ENCODE peak calls at places on chromosomes 6 and 20, in four cellular contexts. N, I, P and E are unnamed samples.
A peak's percentile ranks its signal among the peaks of the same experiment; 100 is the strongest.

GRCh38 chr6:52731719-52732118 is 31.6 kb downstream of the GSTA2 start:
- DNase-seq in N (no peak), I (no peak), P (no peak), E (no peak)

GRCh38 chr6:134351615-134352474 is 33.9 kb upstream of the SGK1 start:
- DNase-seq in N (no peak), I (no peak), P (no peak), E (no peak)

GRCh38 chr6:105810105-105810921 is 275.8 kb upstream of the PRDM1 start:
- DNase-seq in N (peak; percentile 98), I (peak; percentile 96), P (peak; percentile 90), E (no peak)

GRCh38 chr20:63810730-63811490 is 20.2 kb downstream of the ZBTB46 start:
- DNase-seq in N (no peak), I (no peak), P (no peak), E (no peak)

GRCh38 chr20:53866787-53867740 is 203.3 kb downstream of the BCAS1 start:
- DNase-seq in N (peak; percentile 71), I (peak; percentile 29), P (peak; percentile 29), E (no peak)

GRCh38 chr20:61839223-61839911 is 226.3 kb downstream of the TAF4 start:
- DNase-seq in N (no peak), I (no peak), P (no peak), E (no peak)

GRCh38 chr20:31934968-31935764 is 16.7 kb downstream of the PDRG1 start:
- DNase-seq in N (no peak), I (no peak), P (no peak), E (no peak)

GRCh38 chr6:3402310-3403243 is 54.3 kb downstream of the SLC22A23 start:
- DNase-seq in N (no peak), I (no peak), P (no peak), E (no peak)

GRCh38 chr6:87393026-87393622 is 14.6 kb upstream of the CFAP206 start:
- DNase-seq in N (peak; percentile 34), I (peak; percentile 80), P (peak; percentile 47), E (peak; percentile 59)

GRCh38 chr20:64057628-64058498 is 5.1 kb upstream of the TCEA2 start:
- DNase-seq in N (peak; percentile 67), I (peak; percentile 79), P (peak; percentile 30), E (peak; percentile 66)

GRCh38 chr6:151958332-151958731 is 150.8 kb downstream of the ESR1 start:
- DNase-seq in N (peak; percentile 75), I (peak; percentile 85), P (peak; percentile 63), E (no peak)

GRCh38 chr6:45898941-45899682 is 116.5 kb downstream of the CLIC5 start:
- DNase-seq in N (peak; percentile 44), I (peak; percentile 4), P (no peak), E (no peak)

GRCh38 chr6:22152871-22153270 is 144.0 kb downstream of the PRL start:
- DNase-seq in N (no peak), I (no peak), P (no peak), E (no peak)

GRCh38 chr20:1819311-1820136 is 75.7 kb upstream of the SIRPA start:
- DNase-seq in N (no peak), I (no peak), P (no peak), E (no peak)

GRCh38 chr20:45695496-45695895 is 6.3 kb upstream of the WFDC13 start:
- DNase-seq in N (no peak), I (no peak), P (no peak), E (no peak)

GRCh38 chr6:108896111-108896661 is 48.0 kb downstream of the ARMC2 start:
- DNase-seq in N (peak; percentile 84), I (peak; percentile 83), P (peak; percentile 85), E (peak; percentile 81)

GRCh38 chr6:117976030-117976651 is 69.1 kb downstream of the SLC35F1 start:
- DNase-seq in N (peak; percentile 29), I (peak; percentile 61), P (peak; percentile 12), E (no peak)

GRCh38 chr20:38127920-38128528 is 37.0 kb downstream of the TGM2 start:
- DNase-seq in N (no peak), I (no peak), P (no peak), E (no peak)

GRCh38 chr6:6002809-6003333 is 3.9 kb downstream of the NRN1 start:
- DNase-seq in N (no peak), I (no peak), P (no peak), E (no peak)

GRCh38 chr20:52372169-52372568 is 180.6 kb upstream of the ZFP64 start:
- DNase-seq in N (no peak), I (no peak), P (no peak), E (no peak)

GRCh38 chr6:108610270-108610839 is 49.6 kb downstream of the FOXO3 start:
- DNase-seq in N (no peak), I (no peak), P (no peak), E (no peak)

GRCh38 chr20:48990467-48990866 is 55.6 kb upstream of the CSE1L start:
- DNase-seq in N (no peak), I (no peak), P (no peak), E (no peak)

GRCh38 chr6:156351346-156351966 is 425.7 kb upstream of the ARID1B start:
- DNase-seq in N (no peak), I (no peak), P (no peak), E (no peak)

GRCh38 chr6:13500264-13500663 is 12.9 kb upstream of the GFOD1 start:
- DNase-seq in N (peak; percentile 77), I (peak; percentile 52), P (peak; percentile 20), E (no peak)

GRCh38 chr20:8427419-8428065 is 295.5 kb downstream of the PLCB1 start:
- DNase-seq in N (no peak), I (no peak), P (no peak), E (no peak)

GRCh38 chr20:60812561-60812960 is 439.5 kb upstream of the CDH4 start:
- DNase-seq in N (no peak), I (no peak), P (no peak), E (no peak)

GRCh38 chr6:151101116-151101810 is 138.5 kb upstream of the AKAP12 start:
- DNase-seq in N (no peak), I (no peak), P (no peak), E (no peak)